ENCODE peak calls at places on chromosomes 13 and 19, in eight cellular contexts. Y is cardiac muscle cell, J is IMR-90, S is fibroblast of lung, I is left ventricle myocardium inferior, D is right lobe of liver, F is heart right ventricle, T is BJ. O is an unnamed sample.

GRCh38 chr19:48683349-48683748 is 10.5 kb upstream of the NTN5 start:
- DNase-seq in D (no peak), T (no peak), F (peak; percentile 62), I (peak; percentile 66), J (peak; percentile 19), S (peak; percentile 55), Y (peak; percentile 65), O (no peak)

GRCh38 chr13:23871616-23872220 is 17.5 kb downstream of the MIPEP start:
- DNase-seq in T (no peak), I (no peak), F (no peak), D (no peak), J (peak; percentile 59), Y (peak; percentile 55), S (peak; percentile 40), O (no peak)

GRCh38 chr13:30346159-30346788 is 38.9 kb upstream of the KATNAL1 start:
- DNase-seq in F (no peak), J (no peak), S (no peak), I (no peak), D (no peak), T (no peak), Y (no peak), O (no peak)

GRCh38 chr13:53142301-53142700 is 113.7 kb downstream of the OLFM4 start:
- DNase-seq in S (peak; percentile 23), J (peak; percentile 30), Y (peak; percentile 40), T (no peak), I (no peak), F (no peak), D (no peak), O (peak; percentile 17)

GRCh38 chr19:6210721-6211600 is 68.8 kb downstream of the MLLT1 start:
- DNase-seq in I (no peak), J (no peak), S (no peak), Y (no peak), T (no peak), F (no peak), D (peak; percentile 45), O (no peak)

GRCh38 chr13:65260938-65261880 is 1968.9 kb downstream of the PCDH9 start:
- DNase-seq in F (no peak), I (no peak), J (no peak), D (no peak), S (no peak), T (no peak), Y (peak; percentile 12), O (no peak)

GRCh38 chr19:6161271-6161850 is 25.9 kb downstream of the ACSBG2 start:
- DNase-seq in F (peak; percentile 18), J (no peak), D (no peak), T (no peak), Y (peak; percentile 7), S (no peak), I (no peak), O (no peak)

GRCh38 chr19:35622750-35623149 is 6.1 kb upstream of the RBM42 start:
- DNase-seq in J (no peak), I (no peak), D (no peak), S (no peak), F (no peak), T (no peak), Y (no peak), O (no peak)

GRCh38 chr13:65946387-65946786 is 1283.7 kb downstream of the PCDH9 start:
- DNase-seq in S (no peak), I (no peak), T (no peak), J (no peak), Y (no peak), F (no peak), D (no peak), O (no peak)

GRCh38 chr13:27389891-27390290 is 34.5 kb upstream of the GTF3A start:
- DNase-seq in Y (no peak), J (no peak), S (no peak), I (no peak), T (no peak), D (no peak), F (no peak), O (no peak)

GRCh38 chr13:98780972-98781869 is 28.7 kb upstream of the SLC15A1 start:
- DNase-seq in S (no peak), Y (no peak), F (no peak), D (no peak), T (no peak), I (no peak), J (no peak), O (no peak)

GRCh38 chr19:8017808-8018207 is 12.4 kb upstream of the ELAVL1 start:
- DNase-seq in Y (no peak), D (no peak), T (no peak), J (no peak), F (no peak), S (no peak), I (no peak), O (no peak)

GRCh38 chr13:71254384-71254783 is 612.6 kb downstream of the DACH1 start:
- DNase-seq in F (no peak), I (no peak), Y (no peak), T (no peak), D (no peak), S (no peak), J (no peak), O (no peak)

GRCh38 chr19:47886010-47886559 is at the start of gene SULT2A1:
- DNase-seq in D (peak; percentile 64), S (no peak), F (no peak), I (no peak), J (no peak), T (no peak), Y (no peak), O (no peak)

DNA sequence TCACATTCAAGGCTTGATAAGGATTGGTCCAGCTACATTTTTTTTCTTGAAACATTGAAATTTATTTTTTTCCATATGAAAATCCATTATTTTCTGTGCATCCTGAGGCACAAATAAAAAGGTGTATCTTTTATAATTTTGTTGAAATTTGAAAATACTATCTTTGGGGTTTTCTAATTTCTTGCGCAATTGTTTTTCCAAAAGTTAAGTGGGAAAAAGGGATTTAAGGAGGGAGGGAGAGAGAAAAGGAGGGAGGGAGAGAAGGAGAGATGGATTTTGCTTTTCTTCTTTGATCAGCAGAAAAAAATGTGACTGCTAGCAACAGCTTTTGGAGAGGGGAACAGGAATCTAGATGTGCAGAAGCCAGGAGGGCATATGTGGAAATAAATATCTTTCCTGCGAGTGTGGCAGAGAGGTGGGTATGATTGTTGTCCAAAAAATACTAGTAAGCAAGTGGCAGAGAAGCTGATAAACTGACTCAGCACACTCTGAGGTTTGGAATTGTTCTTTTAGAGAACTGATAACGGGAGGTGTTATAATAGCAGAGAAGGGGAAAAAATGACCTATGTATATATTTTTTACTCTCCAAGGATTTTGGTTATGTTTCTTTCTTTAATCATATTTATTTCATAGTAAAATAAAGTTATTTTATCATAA is 61.2 kb upstream of the EDNRB start:
- DNase-seq in I (no peak), J (no peak), Y (peak; percentile 21), F (no peak), D (no peak), T (no peak), S (peak; percentile 7), O (no peak)
- TF ChIP-seq CTCF in I (no peak), J (no peak), Y (no peak), F (no peak), D (no peak), T (no peak), S (no peak), O (no peak)

DNA sequence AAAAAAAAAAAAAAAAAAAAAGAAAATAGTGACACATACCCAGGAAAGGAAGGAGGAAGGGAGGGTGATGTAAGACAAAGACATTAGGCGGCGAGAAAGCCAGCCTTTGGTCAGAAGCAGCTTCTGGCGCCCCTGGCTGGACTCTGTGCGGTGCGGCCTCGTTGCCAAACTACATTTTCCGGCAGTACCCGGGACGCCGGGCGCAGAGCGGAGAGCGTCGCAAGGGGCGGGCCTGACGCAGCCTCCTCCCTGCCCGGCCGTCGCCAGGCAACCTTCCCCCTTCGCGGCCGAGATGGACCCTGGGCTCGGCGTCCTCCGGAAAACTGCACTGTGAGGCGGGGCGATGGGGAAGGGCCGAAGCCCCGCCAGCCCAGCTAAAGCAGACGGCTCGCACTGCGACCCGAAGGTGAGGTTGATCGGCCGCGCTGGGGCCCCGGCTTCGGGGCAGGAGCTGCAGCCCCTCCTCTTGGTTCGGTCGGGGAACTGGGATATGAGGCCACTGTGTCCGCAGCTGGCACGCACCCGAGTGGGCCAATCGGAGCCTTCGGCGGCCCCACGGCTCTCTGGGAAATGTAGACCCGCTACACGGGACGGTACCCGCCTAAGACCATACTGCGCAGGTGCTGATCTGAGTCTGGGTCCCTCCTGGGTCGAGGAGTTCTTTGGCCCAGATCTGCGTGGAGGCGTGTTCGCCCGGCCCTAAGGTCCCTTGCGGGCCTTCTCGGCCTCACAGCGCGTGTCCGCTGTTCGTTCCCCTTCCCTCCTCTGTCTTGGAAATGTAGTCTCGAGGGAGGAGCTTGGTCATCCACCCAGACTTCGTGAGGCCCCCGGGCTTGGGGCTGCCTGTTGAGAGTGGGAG is 2.3 kb upstream of the MZF1 start:
- DNase-seq in Y (peak; percentile 94), J (peak; percentile 85), S (peak; percentile 89), F (peak; percentile 91), I (peak; percentile 92), T (peak; percentile 59), D (peak; percentile 93), O (no peak)
- TF ChIP-seq CTCF in Y (peak; percentile 13), J (peak; percentile 30), S (no peak), F (peak; percentile 17), I (peak; percentile 18), T (peak; percentile 2), D (no peak), O (no peak)

GRCh38 chr13:109904218-109904617 is 117.8 kb upstream of the IRS2 start:
- DNase-seq in S (no peak), D (no peak), Y (no peak), I (no peak), F (no peak), T (no peak), J (no peak), O (no peak)
- TF ChIP-seq CTCF in S (no peak), D (no peak), Y (no peak), I (no peak), F (no peak), T (no peak), J (no peak), O (no peak)

GRCh38 chr19:41244117-41244516 is 20.1 kb upstream of the HNRNPUL1 start:
- DNase-seq in T (no peak), S (no peak), J (no peak), I (no peak), F (no peak), D (no peak), Y (no peak), O (no peak)

GRCh38 chr19:41245779-41246297 is 18.3 kb upstream of the HNRNPUL1 start:
- DNase-seq in T (no peak), S (no peak), Y (no peak), D (no peak), I (no peak), F (no peak), J (no peak), O (no peak)

GRCh38 chr19:41249707-41250423 is 14.3 kb upstream of the HNRNPUL1 start:
- DNase-seq in J (no peak), I (no peak), D (no peak), S (no peak), T (no peak), Y (no peak), F (no peak), O (no peak)

GRCh38 chr19:41253660-41254059 is 10.5 kb upstream of the HNRNPUL1 start:
- DNase-seq in T (no peak), D (no peak), Y (no peak), F (no peak), J (no peak), S (no peak), I (no peak), O (no peak)

GRCh38 chr19:41248895-41249294 is 15.3 kb upstream of the HNRNPUL1 start:
- DNase-seq in J (no peak), I (no peak), T (no peak), S (no peak), Y (no peak), F (no peak), D (no peak), O (no peak)
- TF ChIP-seq CTCF in J (no peak), I (no peak), T (no peak), S (no peak), Y (no peak), F (no peak), D (no peak), O (no peak)

GRCh38 chr13:75329097-75329496 is 152.9 kb downstream of the TBC1D4 start:
- DNase-seq in J (no peak), F (no peak), D (no peak), S (no peak), Y (no peak), T (no peak), I (no peak), O (no peak)
- TF ChIP-seq CTCF in J (no peak), F (no peak), D (no peak), S (no peak), Y (no peak), T (no peak), I (no peak), O (no peak)